ENCODE peak calls at places on chromosome 20, in eight cellular contexts. U is stomach, L is GM23338, N is upper lobe of left lung, X is H1, Y is HCT116, H is GM12878, B is endothelial cell of umbilical vein. D is an unnamed sample.

GRCh38 chr20:36301359-36302119 is 4.6 kb upstream of the DLGAP4 start:
- DNase-seq in U (no peak), H (no peak), B (no peak), N (no peak), L (no peak), X (no peak), Y (no peak), D (no peak)

GRCh38 chr20:6008254-6008653 is 45.6 kb downstream of the LRRN4 start:
- DNase-seq in L (no peak), U (peak; percentile 64), X (no peak), B (peak; percentile 74), Y (no peak), N (no peak), H (no peak), D (peak; percentile 45)

GRCh38 chr20:48354320-48355263 is 473.2 kb downstream of the PREX1 start:
- DNase-seq in X (no peak), U (no peak), H (no peak), B (no peak), L (no peak), N (no peak), Y (no peak), D (no peak)

GRCh38 chr20:52439385-52439784 is 247.8 kb upstream of the ZFP64 start:
- DNase-seq in U (no peak), X (no peak), L (no peak), B (no peak), Y (no peak), H (no peak), N (no peak), D (no peak)

GRCh38 chr20:1328680-1329330 is at the start of gene SDCBP2:
- DNase-seq in L (no peak), X (no peak), U (peak; percentile 89), Y (peak; percentile 23), N (no peak), B (no peak), H (no peak), D (no peak)

GRCh38 chr20:45993197-45993951 is 15.3 kb upstream of the MMP9 start:
- DNase-seq in B (no peak), H (no peak), N (no peak), Y (peak; percentile 57), U (peak; percentile 52), L (peak; percentile 28), X (no peak), D (no peak)

GRCh38 chr20:50918403-50918802 is 12.8 kb downstream of the ADNP start:
- DNase-seq in H (no peak), L (no peak), N (no peak), Y (no peak), X (no peak), B (no peak), U (no peak), D (no peak)

GRCh38 chr20:56764671-56765070 is 135.6 kb downstream of the TFAP2C start:
- DNase-seq in U (no peak), X (no peak), B (no peak), Y (no peak), N (peak; percentile 56), L (no peak), H (no peak), D (no peak)

GRCh38 chr20:6058684-6059295 is 4.9 kb upstream of the LRRN4 start:
- DNase-seq in X (no peak), U (peak; percentile 38), L (no peak), H (no peak), N (peak; percentile 46), B (no peak), Y (no peak), D (no peak)

GRCh38 chr20:48102821-48103635 is 317.7 kb upstream of the SULF2 start:
- DNase-seq in Y (no peak), L (no peak), X (no peak), H (no peak), U (no peak), B (no peak), N (no peak), D (no peak)

GRCh38 chr20:24470782-24471582 is 1.6 kb downstream of the SYNDIG1 start:
- DNase-seq in N (peak; percentile 73), X (no peak), U (no peak), L (peak; percentile 68), H (no peak), Y (no peak), B (no peak), D (no peak)

GRCh38 chr20:34615477-34615876 is 57.0 kb downstream of the MAP1LC3A start:
- DNase-seq in N (no peak), L (no peak), H (no peak), B (no peak), Y (no peak), X (no peak), U (no peak), D (no peak)

GRCh38 chr20:48597521-48598302 is 230.1 kb downstream of the PREX1 start:
- DNase-seq in L (no peak), N (peak; percentile 65), X (no peak), Y (no peak), U (no peak), B (no peak), H (no peak), D (peak; percentile 48)

DNA sequence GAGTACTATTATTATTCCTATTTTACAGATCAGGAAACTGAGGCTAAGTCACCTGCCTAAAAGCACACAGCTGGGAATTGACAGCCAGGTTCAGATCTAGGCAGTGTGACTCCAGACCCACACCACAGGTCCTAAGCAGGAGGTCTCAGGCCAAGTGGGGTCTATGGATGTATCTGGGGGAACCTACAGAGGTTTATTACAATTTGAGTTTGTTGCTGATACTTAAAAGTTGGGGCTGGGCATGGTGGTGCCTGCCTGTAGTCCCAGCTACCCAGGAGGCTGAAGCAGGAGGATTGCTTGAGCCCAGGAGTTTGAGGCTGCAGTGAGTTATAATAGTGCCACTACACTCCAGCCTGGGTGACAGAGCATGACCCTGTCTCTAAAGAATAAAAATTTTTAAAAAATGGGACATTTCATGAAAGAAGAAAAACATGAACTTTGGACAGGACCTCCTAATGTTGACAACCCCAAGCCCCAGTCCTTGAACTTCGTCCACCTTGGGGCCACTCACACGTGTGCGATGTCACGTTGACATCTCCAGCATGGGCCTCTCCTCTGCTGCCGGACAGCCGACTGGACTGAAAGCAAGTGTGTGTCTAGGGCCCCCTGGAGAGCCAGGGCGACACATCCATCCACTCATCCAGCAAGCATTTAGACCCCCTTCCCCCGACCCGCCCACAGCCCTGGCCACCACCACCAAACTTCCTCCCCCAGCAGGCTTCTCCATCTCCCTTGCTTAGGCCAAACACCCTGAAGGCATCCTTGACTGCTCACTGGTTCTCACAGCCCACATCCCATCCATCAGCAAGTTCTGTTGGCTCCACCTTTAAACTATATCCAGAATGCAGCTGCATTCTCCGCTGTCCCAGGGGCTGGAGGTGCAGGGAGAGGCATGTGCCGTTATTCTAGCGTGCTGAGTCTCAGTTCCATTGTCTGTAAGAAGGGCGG is 40.0 kb downstream of the NOL4L start:
- DNase-seq in N (no peak), B (no peak), U (no peak), H (no peak), X (no peak), Y (no peak), L (no peak), D (no peak)
- TF ChIP-seq POLR2AphosphoS5 in N (no peak), B (no peak), U (no peak), H (no peak), X (no peak), Y (no peak), L (no peak), D (no peak)

GRCh38 chr20:57899554-57899953 is 189.7 kb upstream of the PMEPA1 start:
- DNase-seq in H (no peak), U (no peak), X (no peak), N (no peak), L (no peak), B (no peak), Y (no peak), D (no peak)

GRCh38 chr20:57900226-57900905 is 190.6 kb upstream of the PMEPA1 start:
- DNase-seq in U (no peak), Y (no peak), B (no peak), H (no peak), L (no peak), X (no peak), N (no peak), D (peak; percentile 48)

GRCh38 chr20:57901526-57901925 is 191.7 kb upstream of the PMEPA1 start:
- DNase-seq in L (no peak), X (no peak), Y (no peak), B (no peak), H (no peak), N (no peak), U (no peak), D (no peak)

GRCh38 chr20:57904706-57905105 is 194.9 kb upstream of the PMEPA1 start:
- DNase-seq in H (no peak), B (no peak), L (no peak), N (no peak), U (no peak), X (no peak), Y (no peak), D (no peak)

DNA sequence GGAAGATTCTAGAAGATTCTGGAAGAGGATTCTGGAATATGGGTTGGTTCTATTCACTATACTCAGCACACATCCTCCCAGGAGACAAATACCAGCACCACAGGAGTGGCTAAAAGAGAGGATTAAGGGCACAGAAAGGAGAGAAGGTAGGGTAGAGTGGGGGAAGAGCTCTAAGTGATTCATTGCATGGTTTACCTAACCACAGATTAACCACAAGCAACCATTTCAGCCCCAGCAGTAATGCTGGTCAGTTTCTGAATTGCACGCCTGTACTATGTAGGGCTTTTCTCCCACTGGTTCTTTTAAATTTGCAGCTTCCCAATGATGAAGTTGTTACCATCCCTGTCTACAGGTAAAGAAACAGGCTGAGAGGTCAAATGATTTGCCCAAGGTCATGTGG is 192.7 kb upstream of the PMEPA1 start:
- DNase-seq in X (no peak), B (no peak), H (no peak), N (no peak), U (no peak), Y (no peak), L (no peak), D (no peak)
- TF ChIP-seq POLR2AphosphoS5 in X (no peak), B (no peak), H (no peak), N (no peak), U (no peak), Y (no peak), L (no peak), D (no peak)

DNA sequence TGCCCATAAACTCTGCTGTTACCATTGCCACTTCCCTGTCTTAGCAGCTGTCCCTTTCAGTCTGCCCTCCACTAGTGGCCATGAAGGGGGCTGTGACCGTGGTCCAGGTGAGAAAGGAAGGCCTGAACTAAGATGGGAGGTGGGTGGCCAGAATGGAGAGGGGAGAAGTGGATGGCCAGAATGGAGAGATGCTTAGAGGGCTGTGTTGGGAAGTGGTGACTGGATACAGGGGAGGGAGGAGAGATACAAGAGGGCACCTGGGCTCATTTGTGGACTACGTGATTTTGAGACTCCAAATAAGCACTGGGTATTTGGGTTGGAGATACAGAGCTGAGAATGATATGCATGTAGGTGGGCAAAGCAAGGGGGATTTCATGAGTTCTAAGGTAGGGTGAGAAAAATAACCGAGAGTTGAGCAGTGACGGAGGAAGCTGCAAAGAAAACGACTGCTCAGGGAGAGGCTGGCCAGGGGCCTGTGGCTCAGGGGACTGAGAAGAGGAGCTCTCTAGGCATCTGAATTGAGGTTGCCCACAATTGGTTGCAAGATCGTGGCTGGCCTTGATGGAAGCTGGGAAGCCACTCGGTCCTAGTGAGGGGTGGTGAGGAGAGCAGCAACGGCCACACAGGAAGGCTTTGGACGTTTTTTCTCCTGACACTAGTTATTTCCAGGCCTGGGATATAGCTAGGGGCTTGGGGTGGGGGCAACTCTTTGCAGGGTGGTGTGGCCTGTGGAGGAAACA is 36.9 kb downstream of the PANK2 start:
- DNase-seq in U (no peak), N (no peak), L (peak; percentile 43), H (no peak), X (no peak), B (no peak), Y (no peak), D (no peak)
- TF ChIP-seq POLR2AphosphoS5 in U (no peak), N (no peak), L (peak; percentile 12), H (no peak), X (no peak), B (no peak), Y (no peak), D (no peak)

GRCh38 chr20:44394520-44395182 is 39.2 kb downstream of the HNF4A start:
- DNase-seq in U (no peak), X (no peak), H (no peak), Y (no peak), L (no peak), N (no peak), B (no peak), D (no peak)
- TF ChIP-seq POLR2AphosphoS5 in U (no peak), X (no peak), H (no peak), Y (no peak), L (no peak), N (no peak), B (no peak), D (no peak)

D was measured in breast epithelium.